ENCODE peak calls at places on chromosomes 7 and 10, in four cellular contexts. B, E, O and D are unnamed samples.

GRCh38 chr10:17984056-17984455 is 32.3 kb downstream of the SLC39A12 start:
- DNase-seq in O (no peak), B (no peak), E (no peak), D (no peak)

GRCh38 chr7:2554654-2555053 is 670 bp downstream of the BRAT1 start:
- DNase-seq in E (no peak), B (no peak), O (peak; percentile 49), D (no peak)

GRCh38 chr10:21517983-21518628 is 7.4 kb downstream of the SKIDA1 start:
- DNase-seq in O (no peak), E (no peak), B (no peak), D (no peak)

GRCh38 chr7:158056761-158057160 is 530.9 kb downstream of the PTPRN2 start:
- DNase-seq in O (peak; percentile 13), B (no peak), E (no peak), D (no peak)

GRCh38 chr10:71323407-71323806 is 4.3 kb downstream of the SLC29A3 start:
- DNase-seq in O (no peak), E (no peak), B (no peak), D (no peak)

GRCh38 chr7:18276380-18276779 is 219.2 kb upstream of the HDAC9 start:
- DNase-seq in O (no peak), B (no peak), E (no peak), D (no peak)

GRCh38 chr7:114860196-114860595 is 61.7 kb upstream of the MDFIC start:
- DNase-seq in O (no peak), E (no peak), B (no peak), D (no peak)

GRCh38 chr7:106108988-106109387 is 3.1 kb downstream of the SYPL1 start:
- DNase-seq in O (no peak), E (no peak), B (no peak), D (no peak)

GRCh38 chr7:8131694-8132605 is 130.0 kb downstream of the ICA1 start:
- DNase-seq in B (no peak), O (peak; percentile 63), E (no peak), D (no peak)

GRCh38 chr10:93080350-93081046 is 6.8 kb downstream of the CYP26A1 start:
- DNase-seq in B (peak; percentile 56), O (peak; percentile 77), E (peak; percentile 29), D (no peak)

GRCh38 chr10:74189999-74190421 is 39.0 kb downstream of the ADK start:
- DNase-seq in B (no peak), E (no peak), O (no peak), D (peak; percentile 49)

GRCh38 chr10:122267849-122268737 is 3.0 kb upstream of the BTBD16 start:
- DNase-seq in E (peak; percentile 58), B (peak; percentile 55), O (peak; percentile 73), D (no peak)

GRCh38 chr7:40197527-40197926 is 62.7 kb downstream of the SUGCT start:
- DNase-seq in B (no peak), O (no peak), E (no peak), D (no peak)

GRCh38 chr7:114818501-114818900 is 103.4 kb upstream of the MDFIC start:
- DNase-seq in B (no peak), E (no peak), O (no peak), D (no peak)

DNA sequence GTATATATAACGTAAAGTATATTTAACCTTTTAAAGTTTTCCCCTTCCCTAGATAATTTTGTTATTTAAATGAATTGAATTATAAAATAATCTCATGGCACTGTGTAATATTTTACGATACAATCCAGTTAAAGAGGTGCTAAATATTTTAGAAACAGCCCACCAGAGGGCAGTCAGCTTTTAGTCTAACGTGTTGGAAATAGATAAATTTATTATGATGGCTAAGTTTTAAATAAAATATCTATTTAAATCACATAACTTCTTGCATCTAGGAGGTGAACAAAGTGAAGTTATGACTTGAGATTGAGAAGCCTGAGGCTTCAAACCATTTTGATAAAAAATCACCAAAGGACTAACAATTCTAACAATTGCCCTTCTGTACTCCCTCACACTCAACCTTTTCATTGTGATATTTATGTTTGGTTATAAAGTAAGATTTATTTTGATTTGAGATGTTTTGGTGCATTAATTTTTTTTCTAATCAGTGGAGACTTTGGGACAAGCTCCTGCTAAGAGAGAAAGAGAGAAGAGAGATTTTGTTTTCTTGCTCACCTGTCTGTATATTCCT is 171.5 kb upstream of the SP4 start:
- DNase-seq in E (no peak), B (no peak), O (no peak), D (no peak)
- TF ChIP-seq CTCF in E (no peak), B (peak; percentile 71), O (peak; percentile 19), D (peak; percentile 55)

GRCh38 chr10:63887026-63887589 is 365.9 kb downstream of the REEP3 start:
- DNase-seq in O (no peak), E (no peak), B (no peak), D (no peak)
- TF ChIP-seq CTCF in O (no peak), E (no peak), B (no peak), D (no peak)

DNA sequence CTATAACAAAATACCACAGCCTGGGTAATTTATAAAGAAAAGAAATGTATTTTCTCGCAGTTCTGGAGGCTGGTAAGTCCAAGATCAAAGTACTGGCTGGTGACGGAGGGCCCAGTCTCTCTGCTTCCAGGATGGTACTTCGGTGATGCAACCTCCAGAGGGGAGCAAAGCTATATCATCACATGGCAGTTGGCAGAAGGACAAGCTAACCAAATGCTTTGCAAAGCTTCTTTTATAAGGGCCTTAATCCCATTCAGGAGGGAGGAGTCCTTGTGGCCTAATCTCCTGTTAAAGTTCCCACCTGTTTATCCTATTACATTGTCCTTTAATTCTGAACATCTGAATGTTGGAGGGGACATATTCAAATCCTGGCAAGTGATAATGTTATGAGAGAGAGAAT is 134.1 kb upstream of the SP4 start:
- DNase-seq in E (no peak), B (no peak), O (no peak), D (no peak)
- TF ChIP-seq CTCF in E (no peak), B (no peak), O (no peak), D (no peak)

GRCh38 chr7:52189153-52189778 is 846.2 kb upstream of the POM121L12 start:
- DNase-seq in E (no peak), O (no peak), B (no peak), D (no peak)
- TF ChIP-seq CTCF in E (no peak), O (no peak), B (no peak), D (no peak)

GRCh38 chr7:140005754-140006503 is 56.8 kb downstream of the PARP12 start:
- DNase-seq in E (no peak), O (peak; percentile 45), B (no peak), D (no peak)
- TF ChIP-seq CTCF in E (no peak), O (no peak), B (no peak), D (no peak)

GRCh38 chr7:139536158-139536557 is 12.7 kb downstream of the CLEC2L start:
- DNase-seq in O (no peak), E (no peak), B (no peak), D (no peak)

GRCh38 chr7:139535252-139535651 is 11.8 kb downstream of the CLEC2L start:
- DNase-seq in B (no peak), O (no peak), E (no peak), D (no peak)

GRCh38 chr7:139531094-139531493 is 7.6 kb downstream of the CLEC2L start:
- DNase-seq in E (no peak), B (no peak), O (no peak), D (no peak)

GRCh38 chr7:139526578-139527544 is 3.4 kb downstream of the CLEC2L start:
- DNase-seq in B (no peak), O (no peak), E (no peak), D (no peak)

GRCh38 chr7:139532636-139533035 is 9.2 kb downstream of the CLEC2L start:
- DNase-seq in B (no peak), E (no peak), O (no peak), D (no peak)
- TF ChIP-seq CTCF in B (no peak), E (no peak), O (no peak), D (no peak)

GRCh38 chr10:103660364-103661197 is 167.1 kb downstream of the NEURL1 start:
- DNase-seq in E (no peak), O (peak; percentile 55), B (no peak), D (no peak)
- TF ChIP-seq CTCF in E (peak; percentile 4), O (no peak), B (no peak), D (no peak)

GRCh38 chr10:61663466-61663865 is 737 bp downstream of the CABCOCO1 start:
- DNase-seq in O (no peak), B (no peak), E (no peak), D (no peak)

GRCh38 chr10:61664985-61665384 is 2.3 kb downstream of the CABCOCO1 start:
- DNase-seq in O (no peak), B (no peak), E (no peak), D (no peak)

DNA sequence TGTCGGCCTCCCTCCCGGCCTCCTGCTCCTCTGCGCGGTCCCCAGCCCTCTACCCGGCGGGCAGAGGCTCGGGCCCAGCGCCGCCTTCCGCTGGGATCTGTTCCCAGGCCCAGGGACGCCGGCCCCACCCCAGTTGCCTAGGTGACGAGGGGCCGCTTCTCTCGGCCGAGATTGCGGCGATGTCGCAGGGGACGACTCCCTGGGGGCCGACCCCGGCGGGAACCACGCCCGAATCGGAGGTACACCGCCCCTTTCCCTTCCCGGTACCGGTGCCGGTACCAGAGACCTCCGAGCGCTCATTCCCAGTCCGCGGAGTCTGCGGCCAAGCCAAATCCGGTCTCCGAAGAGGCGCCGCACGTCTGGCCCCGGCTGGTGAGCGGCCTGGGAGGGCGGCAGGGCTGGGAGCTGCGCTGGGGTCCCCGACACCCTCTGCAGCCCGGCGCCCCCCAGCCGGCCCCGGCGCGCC is at the start of gene CABCOCO1:
- DNase-seq in O (peak; percentile 61), E (peak; percentile 41), B (no peak), D (no peak)
- TF ChIP-seq CTCF in O (no peak), E (no peak), B (no peak), D (no peak)

GRCh38 chr10:60032723-60033122 is 126.4 kb upstream of the CCDC6 start:
- DNase-seq in B (no peak), E (no peak), O (peak; percentile 76), D (peak; percentile 65)
- TF ChIP-seq CTCF in B (no peak), E (no peak), O (no peak), D (peak; percentile 76)

GRCh38 chr7:45921699-45922519 is 837 bp upstream of the IGFBP3 start:
- DNase-seq in O (peak; percentile 66), B (no peak), E (peak; percentile 81), D (no peak)
- TF ChIP-seq CTCF in O (no peak), B (no peak), E (peak; percentile 78), D (no peak)